ENCODE peak calls at places on chromosome 18, in ten cellular contexts. A, O, X, C, E, N, G, Z, J and U are unnamed samples.

GRCh38 chr18:31197676-31198075 is 35.0 kb upstream of the DSC1 start:
- DNase-seq in X (no peak), E (no peak), J (no peak), Z (no peak), C (no peak), O (no peak), N (no peak), A (no peak), G (no peak), U (no peak)

GRCh38 chr18:31931163-31931885 is 11.6 kb downstream of the TRAPPC8 start:
- DNase-seq in O (no peak), A (no peak), X (no peak), J (no peak), Z (no peak), E (no peak), N (no peak), G (peak; percentile 26), C (no peak), U (no peak)

GRCh38 chr18:78330761-78331160 is 648.9 kb upstream of the SALL3 start:
- DNase-seq in X (no peak), E (no peak), C (no peak), O (no peak), G (peak; percentile 1), N (no peak), Z (no peak), A (no peak), J (no peak), U (no peak)

GRCh38 chr18:35804377-35804776 is 168.1 kb upstream of the RMP24 start:
- DNase-seq in X (no peak), J (no peak), C (no peak), N (no peak), A (no peak), G (no peak), E (no peak), O (no peak), Z (no peak), U (no peak)

GRCh38 chr18:44729631-44730101 is 49.0 kb downstream of the SETBP1 start:
- DNase-seq in Z (no peak), O (no peak), J (no peak), E (no peak), C (no peak), G (peak; percentile 79), X (no peak), N (peak; percentile 58), A (no peak), U (no peak)

GRCh38 chr18:49699303-49699702 is 114.0 kb downstream of the ACAA2 start:
- DNase-seq in O (no peak), C (no peak), G (no peak), X (no peak), Z (no peak), J (no peak), E (no peak), N (no peak), A (no peak), U (no peak)

GRCh38 chr18:36460854-36461253 is 163.3 kb downstream of the FHOD3 start:
- DNase-seq in A (no peak), J (no peak), X (no peak), N (no peak), E (no peak), G (no peak), Z (no peak), O (no peak), C (no peak), U (no peak)

GRCh38 chr18:34695300-34695699 is 14.8 kb upstream of the DTNA start:
- DNase-seq in A (no peak), J (no peak), E (no peak), X (no peak), O (no peak), G (no peak), C (no peak), Z (no peak), N (no peak), U (no peak)

GRCh38 chr18:31687016-31687415 is 2.6 kb upstream of the B4GALT6 start:
- DNase-seq in A (no peak), Z (no peak), X (no peak), G (no peak), N (no peak), E (no peak), J (no peak), C (no peak), O (no peak), U (no peak)

GRCh38 chr18:35005963-35006577 is 35.1 kb upstream of the MAPRE2 start:
- DNase-seq in J (no peak), G (peak; percentile 70), C (no peak), N (peak; percentile 74), Z (no peak), X (peak; percentile 25), E (peak; percentile 61), A (no peak), O (no peak), U (no peak)

GRCh38 chr18:7476386-7476785 is 90.7 kb upstream of the PTPRM start:
- DNase-seq in J (no peak), A (no peak), E (no peak), G (no peak), C (no peak), X (no peak), Z (no peak), N (no peak), O (no peak), U (no peak)

GRCh38 chr18:74248189-74248975 is 43.4 kb downstream of the CYB5A start:
- DNase-seq in J (no peak), A (no peak), E (no peak), N (no peak), G (no peak), X (no peak), C (no peak), O (no peak), Z (no peak), U (no peak)

GRCh38 chr18:8705941-8706544 is 687 bp downstream of the MTCL1 start:
- DNase-seq in A (peak; percentile 22), J (no peak), C (no peak), X (peak; percentile 37), N (no peak), O (no peak), Z (peak; percentile 26), G (no peak), E (no peak), U (peak; percentile 20)

DNA sequence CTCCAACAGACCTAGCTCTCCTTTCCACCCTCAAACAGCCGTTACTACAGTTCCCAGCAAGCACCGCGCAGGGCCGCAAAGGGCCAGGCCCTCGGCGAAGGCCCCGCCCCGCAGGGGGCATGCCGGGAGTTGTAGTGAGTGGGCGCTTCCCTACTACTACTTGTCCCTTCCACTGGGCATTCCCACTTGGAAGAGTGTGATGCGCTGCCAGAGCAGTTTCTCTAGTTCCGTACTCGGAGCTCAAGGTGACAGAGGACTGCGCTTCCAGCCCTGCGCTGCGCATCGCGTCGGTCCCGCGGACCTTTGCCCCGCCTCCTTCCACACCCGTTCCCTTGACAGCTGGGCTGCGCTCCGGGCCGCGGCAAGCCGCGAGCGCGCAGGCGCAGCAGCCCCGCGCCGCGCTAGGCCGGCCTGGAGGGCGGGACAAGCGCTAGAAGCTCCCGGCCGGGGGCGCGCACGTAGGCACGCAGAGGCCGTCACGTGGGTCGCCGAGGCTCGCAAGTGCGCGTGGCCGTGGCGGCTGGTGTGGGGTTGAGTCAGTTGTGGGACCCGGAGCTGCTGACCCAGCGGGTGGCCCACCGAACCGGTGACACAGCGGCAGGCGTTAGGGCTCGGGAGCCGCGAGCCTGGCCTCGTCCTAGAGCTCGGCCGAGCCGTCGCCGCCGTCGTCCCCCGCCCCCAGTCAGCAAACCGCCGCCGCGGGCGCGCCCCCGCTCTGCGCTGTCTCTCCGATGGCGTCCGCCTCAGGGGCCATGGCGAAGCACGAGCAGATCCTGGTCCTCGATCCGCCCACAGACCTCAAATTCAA is at the start of gene VAPA:
- DNase-seq in C (peak; percentile 95), E (peak; percentile 94), A (peak; percentile 95), J (peak; percentile 96), G (peak; percentile 96), O (peak; percentile 88), Z (peak; percentile 93), N (peak; percentile 96), X (peak; percentile 89), U (peak; percentile 99)
- TF ChIP-seq POLR2A in C (peak; percentile 87), E (peak; percentile 59), A (peak; percentile 94), J (peak; percentile 24), G (peak; percentile 92), O (peak; percentile 96), Z (peak; percentile 73), N (peak; percentile 77), X (peak; percentile 76), U (no peak)

DNA sequence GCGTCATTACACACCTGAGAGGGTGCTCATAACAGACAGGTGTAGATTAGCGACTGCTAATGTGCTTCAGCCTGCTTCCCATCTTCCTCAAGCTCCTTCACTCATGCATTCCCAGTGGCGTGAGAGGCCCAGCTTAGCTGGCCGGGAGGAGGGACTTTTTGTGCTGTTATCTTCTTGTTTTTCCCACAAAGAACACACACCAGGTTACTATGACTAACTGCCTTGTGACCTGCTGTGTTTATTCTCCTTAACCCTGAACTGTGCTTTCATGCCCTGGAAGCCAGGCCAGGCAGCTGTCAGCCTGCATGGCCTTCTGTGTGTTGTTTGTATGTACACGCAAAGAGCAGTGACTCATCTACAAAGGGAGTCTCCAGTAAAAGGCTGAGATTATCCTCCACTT is 143.8 kb downstream of the PIEZO2 start:
- DNase-seq in E (peak; percentile 36), A (no peak), X (no peak), O (no peak), N (no peak), G (peak; percentile 99), Z (peak; percentile 24), J (peak; percentile 65), C (no peak), U (no peak)
- TF ChIP-seq POLR2A in E (no peak), A (no peak), X (no peak), O (no peak), N (no peak), G (no peak), Z (no peak), J (no peak), C (no peak), U (no peak)

DNA sequence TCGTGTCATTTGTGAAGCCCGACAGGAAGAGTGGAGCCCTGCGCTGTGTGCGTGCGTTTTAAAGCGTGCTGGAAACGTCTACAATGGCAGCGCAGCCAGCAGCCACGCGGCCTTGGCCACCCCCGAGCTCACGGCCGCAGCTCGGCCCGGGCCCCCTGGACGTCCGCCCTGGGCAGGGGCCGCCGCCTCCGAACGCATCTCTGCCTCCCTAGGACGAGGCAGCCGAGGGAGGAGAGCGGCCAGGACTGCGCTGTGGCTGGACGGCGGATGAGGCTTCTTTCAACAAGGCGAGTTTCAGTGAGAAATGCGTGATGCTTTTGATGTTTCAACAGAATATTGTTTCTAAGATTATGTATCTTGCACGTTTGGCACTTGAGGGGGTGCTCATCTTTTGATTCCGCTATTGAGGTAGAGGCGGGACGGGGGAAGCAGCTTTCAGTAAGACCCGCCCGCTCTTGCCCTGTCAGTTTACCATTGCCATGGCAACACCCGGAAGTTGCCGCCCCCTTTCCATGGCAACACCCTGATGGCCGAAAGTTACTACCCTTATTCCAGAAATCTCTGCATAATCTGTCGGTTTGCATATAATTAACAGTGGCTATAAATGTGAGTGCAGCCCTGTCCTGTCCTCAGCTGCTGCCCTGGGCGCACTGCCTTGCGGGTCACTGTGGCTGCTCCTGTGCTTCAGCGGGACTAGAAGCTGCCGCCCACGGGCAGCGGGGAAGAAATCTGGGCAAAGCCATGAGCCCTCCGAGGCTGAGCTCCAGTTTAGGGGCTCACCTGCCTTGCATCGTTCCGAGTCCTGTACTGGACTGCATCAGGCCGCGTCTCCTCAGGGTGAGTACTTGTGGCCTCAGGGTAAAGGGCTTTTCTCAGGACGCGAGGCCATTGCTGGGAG is 38.6 kb downstream of the ADNP2 start:
- DNase-seq in G (peak; percentile 72), C (peak; percentile 85), J (peak; percentile 83), O (peak; percentile 82), X (peak; percentile 56), A (peak; percentile 89), N (peak; percentile 65), E (peak; percentile 62), Z (no peak), U (peak; percentile 85)
- TF ChIP-seq POLR2A in G (no peak), C (no peak), J (no peak), O (no peak), X (peak; percentile 46), A (no peak), N (no peak), E (peak; percentile 89), Z (peak; percentile 61), U (no peak)

GRCh38 chr18:21612125-21613100 is at the start of gene SNRPD1:
- DNase-seq in J (peak; percentile 90), G (peak; percentile 90), Z (peak; percentile 73), O (peak; percentile 63), N (peak; percentile 95), A (peak; percentile 92), X (peak; percentile 88), E (peak; percentile 92), C (peak; percentile 86), U (peak; percentile 90)
- TF ChIP-seq POLR2A in J (no peak), G (peak; percentile 92), Z (peak; percentile 84), O (no peak), N (peak; percentile 83), A (peak; percentile 33), X (peak; percentile 96), E (peak; percentile 68), C (peak; percentile 35), U (peak; percentile 50)